ENCODE peak calls at places on chromosomes 2 and 18, in ten cellular contexts. G is LoVo, F is neural crest cell, V is amniotic epithelial cell, D is breast epithelium, Y is GM12891, N is NCI-H2171, J is NCI-H748 treated with DMSO at 0.1 percent for 48 hours, M is kidney glomerular epithelial cell, T is left lung. E is an unnamed sample.

GRCh38 chr2:237600205-237600846 is 9.8 kb upstream of the RAB17 start:
- DNase-seq in G (no peak), F (no peak), V (peak), D (no peak), Y (no peak), N (no peak), J (no peak), M (no peak), T (no peak), E (no peak)

GRCh38 chr2:109208071-109208950 is 79.3 kb downstream of the SH3RF3 start:
- DNase-seq in G (no peak), F (no peak), V (peak), D (no peak), Y (no peak), N (no peak), J (no peak), M (no peak), T (no peak), E (no peak)

GRCh38 chr2:21710496-21710895 is 586.7 kb downstream of the TDRD15 start:
- DNase-seq in G (no peak), F (no peak), V (no peak), D (no peak), Y (no peak), N (no peak), J (no peak), M (no peak), T (no peak), E (no peak)

GRCh38 chr2:36800381-36800780 is 103.9 kb downstream of the VIT start:
- DNase-seq in G (no peak), F (no peak), V (no peak), D (no peak), Y (no peak), N (no peak), J (no peak), M (no peak), T (no peak), E (peak)

GRCh38 chr2:176612736-176613135 is 343.5 kb downstream of the MTX2 start:
- DNase-seq in G (no peak), F (no peak), V (peak), D (no peak), Y (no peak), N (no peak), J (no peak), M (peak), T (no peak), E (no peak)

GRCh38 chr2:201127570-201127969 is 11.6 kb downstream of the CFLAR start:
- DNase-seq in G (no peak), F (no peak), V (peak), D (no peak), Y (no peak), N (peak), J (no peak), M (peak), T (no peak), E (peak)

GRCh38 chr2:72175636-72176035 is 28.0 kb upstream of the CYP26B1 start:
- DNase-seq in G (no peak), F (no peak), V (no peak), D (no peak), Y (no peak), N (no peak), J (no peak), M (no peak), T (no peak), E (no peak)

GRCh38 chr18:36186461-36187137 is 698 bp upstream of the MOCOS start:
- DNase-seq in G (peak), F (no peak), V (no peak), D (no peak), Y (peak), N (no peak), J (no peak), M (no peak), T (peak), E (peak)

GRCh38 chr2:29267710-29268109 is 152.5 kb downstream of the CLIP4 start:
- DNase-seq in G (no peak), F (no peak), V (no peak), D (no peak), Y (no peak), N (no peak), J (no peak), M (no peak), T (no peak), E (no peak)

GRCh38 chr2:86492057-86492456 is 50.9 kb downstream of the KDM3A start:
- DNase-seq in G (no peak), F (no peak), V (no peak), D (no peak), Y (no peak), N (no peak), J (no peak), M (no peak), T (no peak), E (no peak)

GRCh38 chr2:113078350-113078839 is 10.6 kb downstream of the IL1F10 start:
- DNase-seq in G (peak), F (no peak), V (no peak), D (no peak), Y (no peak), N (no peak), J (no peak), M (peak), T (no peak), E (no peak)

GRCh38 chr2:78063246-78064020 is 541.3 kb upstream of the LRRTM4 start:
- DNase-seq in G (no peak), F (no peak), V (no peak), D (no peak), Y (no peak), N (no peak), J (no peak), M (no peak), T (no peak), E (no peak)

GRCh38 chr2:218277921-218278320 is 7.6 kb downstream of the PNKD start:
- DNase-seq in G (no peak), F (no peak), V (no peak), D (no peak), Y (no peak), N (no peak), J (no peak), M (no peak), T (no peak), E (no peak)

GRCh38 chr18:40485318-40485717 is 1469.7 kb upstream of the PIK3C3 start:
- DNase-seq in G (no peak), F (no peak), V (peak), D (no peak), Y (no peak), N (no peak), J (no peak), M (peak), T (no peak), E (no peak)

GRCh38 chr2:121454549-121455090 is 76.1 kb upstream of the RNU4ATAC start:
- DNase-seq in G (no peak), F (no peak), V (peak), D (no peak), Y (no peak), N (no peak), J (no peak), M (no peak), T (no peak), E (no peak)

GRCh38 chr2:160783481-160783880 is 289.9 kb upstream of the RBMS1 start:
- DNase-seq in G (no peak), F (no peak), V (peak), D (no peak), Y (no peak), N (no peak), J (no peak), M (no peak), T (no peak), E (no peak)

GRCh38 chr18:28740575-28740974 is 563.6 kb upstream of the CDH2 start:
- DNase-seq in G (no peak), F (no peak), V (no peak), D (no peak), Y (no peak), N (no peak), J (no peak), M (no peak), T (no peak), E (no peak)

GRCh38 chr2:176814740-176815367 is 397.7 kb upstream of the HNRNPA3 start:
- DNase-seq in G (peak), F (no peak), V (peak), D (no peak), Y (no peak), N (peak), J (peak), M (no peak), T (no peak), E (no peak)

GRCh38 chr2:9709539-9710285 is 78.9 kb upstream of the YWHAQ start:
- DNase-seq in G (no peak), F (no peak), V (no peak), D (no peak), Y (no peak), N (no peak), J (no peak), M (no peak), T (no peak), E (peak)